ENCODE peak calls at places on chromosomes 6 and 20, in ten cellular contexts. F, U, Z, A, S, Q, J, Y, L and E are unnamed samples.

GRCh38 chr6:24307881-24308280 is 50.0 kb downstream of the DCDC2 start:
- DNase-seq in F (no peak), Y (no peak), Q (peak; percentile 45), Z (no peak), L (no peak), S (no peak), A (no peak), J (no peak), U (no peak), E (no peak)

GRCh38 chr6:72616406-72617015 is 5.4 kb upstream of the KCNQ5 start:
- DNase-seq in S (no peak), A (peak; percentile 57), F (no peak), Y (peak; percentile 8), L (no peak), J (peak; percentile 29), Z (no peak), Q (peak; percentile 24), U (no peak), E (no peak)

GRCh38 chr20:14604143-14604542 is 266.7 kb upstream of the FLRT3 start:
- DNase-seq in F (no peak), L (no peak), U (no peak), J (no peak), A (no peak), Q (no peak), S (no peak), Y (peak; percentile 46), Z (no peak), E (no peak)

GRCh38 chr6:215335-216034 is 76.8 kb upstream of the DUSP22 start:
- DNase-seq in U (no peak), F (peak; percentile 32), A (no peak), J (no peak), Z (no peak), Y (peak; percentile 24), S (no peak), Q (peak; percentile 83), L (peak; percentile 62), E (no peak)

GRCh38 chr20:39206899-39207564 is 244.9 kb downstream of the DHX35 start:
- DNase-seq in Z (no peak), A (no peak), J (no peak), Y (no peak), L (no peak), Q (no peak), F (no peak), U (no peak), S (no peak), E (no peak)

GRCh38 chr20:36575066-36575743 is 1.8 kb downstream of the TGIF2 start:
- DNase-seq in U (no peak), S (no peak), J (peak; percentile 36), Y (peak; percentile 84), L (no peak), Q (peak; percentile 45), A (peak; percentile 68), Z (peak; percentile 10), F (no peak), E (no peak)

GRCh38 chr6:2725999-2726567 is 24.6 kb downstream of the MYLK4 start:
- DNase-seq in J (peak; percentile 15), Y (no peak), U (no peak), L (no peak), Z (no peak), A (peak; percentile 65), S (no peak), F (no peak), Q (peak; percentile 10), E (no peak)

GRCh38 chr6:147434508-147434907 is 74.0 kb upstream of the SAMD5 start:
- DNase-seq in Z (no peak), A (peak; percentile 25), U (no peak), F (no peak), S (no peak), Y (no peak), J (no peak), L (no peak), Q (no peak), E (no peak)

GRCh38 chr6:157304840-157305675 is 18.3 kb downstream of the TMEM242 start:
- DNase-seq in Z (no peak), L (no peak), U (no peak), F (no peak), Q (peak; percentile 48), S (no peak), A (peak; percentile 73), J (no peak), Y (no peak), E (no peak)

GRCh38 chr20:1567392-1568165 is 10.1 kb upstream of the SIRPD start:
- DNase-seq in J (no peak), U (no peak), Q (peak; percentile 94), A (peak; percentile 68), S (no peak), Z (no peak), L (no peak), Y (no peak), F (no peak), E (peak; percentile 95)

GRCh38 chr20:3158968-3159431 is 665 bp downstream of the FASTKD5 start:
- DNase-seq in L (no peak), Q (peak; percentile 6), Y (no peak), A (peak; percentile 48), Z (no peak), U (no peak), F (no peak), S (no peak), J (no peak), E (no peak)

GRCh38 chr6:142714956-142715355 is 230.0 kb downstream of the HIVEP2 start:
- DNase-seq in F (no peak), L (no peak), S (no peak), Q (no peak), U (no peak), J (no peak), Z (no peak), Y (no peak), A (no peak), E (no peak)

GRCh38 chr6:105120570-105120969 is 59.2 kb downstream of the POPDC3 start:
- DNase-seq in J (no peak), F (no peak), S (no peak), Y (no peak), L (no peak), A (peak; percentile 47), U (no peak), Q (no peak), Z (no peak), E (peak; percentile 24)

GRCh38 chr6:51015394-51015793 is 196.7 kb downstream of the TFAP2B start:
- DNase-seq in L (no peak), S (no peak), Q (no peak), A (no peak), Y (no peak), F (no peak), U (no peak), Z (no peak), J (no peak), E (no peak)

GRCh38 chr6:4888841-4889240 is 112.6 kb downstream of the CDYL start:
- DNase-seq in J (no peak), Q (no peak), L (no peak), Z (no peak), F (no peak), U (no peak), Y (no peak), A (no peak), S (no peak), E (no peak)

GRCh38 chr6:23752414-23752813 is 373.6 kb upstream of the NRSN1 start:
- DNase-seq in U (no peak), F (no peak), J (no peak), Q (no peak), S (no peak), Z (no peak), L (no peak), Y (no peak), A (no peak), E (no peak)

GRCh38 chr20:61902213-61902869 is 163.3 kb downstream of the TAF4 start:
- DNase-seq in F (no peak), U (no peak), S (no peak), Y (no peak), L (no peak), Z (no peak), Q (no peak), J (no peak), A (no peak), E (no peak)

GRCh38 chr20:38177201-38177600 is 12.1 kb upstream of the TGM2 start:
- DNase-seq in L (no peak), S (no peak), J (no peak), F (no peak), U (no peak), A (no peak), Y (no peak), Z (no peak), Q (no peak), E (no peak)

GRCh38 chr6:69907981-69908498 is 41.7 kb downstream of the COL19A1 start:
- DNase-seq in Y (no peak), Q (no peak), Z (no peak), J (no peak), S (no peak), A (peak; percentile 63), U (no peak), F (no peak), L (no peak), E (peak; percentile 43)

GRCh38 chr6:499617-500016 is 108.1 kb downstream of the IRF4 start:
- DNase-seq in J (peak; percentile 18), L (no peak), Q (no peak), A (no peak), U (no peak), Y (no peak), F (no peak), S (no peak), Z (no peak), E (no peak)

GRCh38 chr6:4732691-4733315 is 43.4 kb upstream of the CDYL start:
- DNase-seq in A (peak; percentile 97), F (no peak), Y (peak; percentile 16), L (no peak), S (peak; percentile 86), U (no peak), Q (peak; percentile 95), J (no peak), Z (no peak), E (peak; percentile 88)

GRCh38 chr6:168319279-168320051 is at the start of gene DACT2:
- DNase-seq in J (no peak), L (no peak), A (no peak), Q (no peak), U (no peak), Z (no peak), F (no peak), Y (peak; percentile 25), S (no peak), E (no peak)

GRCh38 chr20:32348207-32348606 is 9.9 kb upstream of the ASXL1 start:
- DNase-seq in S (no peak), F (no peak), J (no peak), U (no peak), Y (no peak), L (no peak), Q (no peak), Z (no peak), A (no peak), E (no peak)

GRCh38 chr6:114342086-114342825 is 567 bp downstream of the HS3ST5 start:
- DNase-seq in S (no peak), L (no peak), A (no peak), F (no peak), Q (no peak), Z (no peak), U (no peak), J (no peak), Y (no peak), E (no peak)

GRCh38 chr20:36094497-36094896 is 60.0 kb upstream of the EPB41L1 start:
- DNase-seq in J (no peak), U (no peak), L (no peak), Y (no peak), A (peak; percentile 40), F (no peak), S (no peak), Z (no peak), Q (no peak), E (no peak)

GRCh38 chr6:47810885-47811284 is 29.1 kb downstream of the OPN5 start:
- DNase-seq in A (no peak), L (no peak), Z (no peak), S (no peak), Q (no peak), Y (no peak), J (no peak), F (no peak), U (no peak), E (no peak)